ENCODE peak calls at places on chromosomes 1 and 21, in five cellular contexts. One of them, this sample, is unnamed.

GRCh38 chr1:228337031-228337564 is 69.5 kb downstream of the TRIM11 start:
- DNase-seq in HCT116: no peak
- DNase-seq in GM12878: no peak
- DNase-seq in HepG2: no peak
- DNase-seq in K562: no peak
- DNase-seq in this sample: no peak

GRCh38 chr1:55040083-55040952 is 970 bp downstream of the PCSK9 start:
- DNase-seq in HCT116: no peak
- DNase-seq in GM12878: no peak
- DNase-seq in HepG2: no peak
- DNase-seq in K562: peak
- DNase-seq in this sample: no peak

GRCh38 chr1:73627723-73628122 is 570.3 kb downstream of the LRRIQ3 start:
- DNase-seq in GM12878: no peak
- DNase-seq in HepG2: no peak
- DNase-seq in K562: no peak
- DNase-seq in HCT116: no peak
- DNase-seq in this sample: no peak

GRCh38 chr1:245721488-245721887 is 566.7 kb downstream of the KIF26B start:
- DNase-seq in HCT116: no peak
- DNase-seq in HepG2: no peak
- DNase-seq in K562: no peak
- DNase-seq in GM12878: no peak
- DNase-seq in this sample: no peak

GRCh38 chr1:91282695-91283420 is 121.8 kb downstream of the HFM1 start:
- DNase-seq in HepG2: peak
- DNase-seq in GM12878: peak
- DNase-seq in K562: peak
- DNase-seq in HCT116: peak
- DNase-seq in this sample: peak

GRCh38 chr1:37429038-37429437 is 45.3 kb upstream of the ZC3H12A start:
- DNase-seq in K562: no peak
- DNase-seq in HCT116: no peak
- DNase-seq in GM12878: no peak
- DNase-seq in HepG2: no peak
- DNase-seq in this sample: no peak

GRCh38 chr1:103191327-103191726 is 83.0 kb upstream of the COL11A1 start:
- DNase-seq in K562: no peak
- DNase-seq in GM12878: no peak
- DNase-seq in HCT116: no peak
- DNase-seq in HepG2: no peak
- DNase-seq in this sample: no peak

GRCh38 chr1:101257500-101258325 is 20.9 kb downstream of the S1PR1 start:
- DNase-seq in HepG2: peak
- DNase-seq in K562: peak
- DNase-seq in HCT116: no peak
- DNase-seq in GM12878: peak
- DNase-seq in this sample: no peak

GRCh38 chr1:156648951-156649350 is 7.0 kb downstream of the BCAN start:
- DNase-seq in K562: no peak
- DNase-seq in HepG2: no peak
- DNase-seq in GM12878: no peak
- DNase-seq in HCT116: no peak
- DNase-seq in this sample: no peak

GRCh38 chr1:20498116-20498515 is 9.8 kb downstream of the MUL1 start:
- DNase-seq in HCT116: no peak
- DNase-seq in K562: no peak
- DNase-seq in GM12878: no peak
- DNase-seq in HepG2: no peak
- DNase-seq in this sample: no peak

GRCh38 chr1:20974069-20974468 is 187.0 kb upstream of the HP1BP3 start:
- DNase-seq in HCT116: no peak
- DNase-seq in K562: no peak
- DNase-seq in HepG2: no peak
- DNase-seq in GM12878: no peak
- DNase-seq in this sample: no peak

GRCh38 chr1:112375701-112376100 is 20.3 kb upstream of the CTTNBP2NL start:
- DNase-seq in HepG2: no peak
- DNase-seq in HCT116: no peak
- DNase-seq in K562: no peak
- DNase-seq in GM12878: no peak
- DNase-seq in this sample: no peak

GRCh38 chr1:167544447-167544846 is 9.1 kb downstream of the CREG1 start:
- DNase-seq in K562: no peak
- DNase-seq in HepG2: no peak
- DNase-seq in HCT116: no peak
- DNase-seq in GM12878: no peak
- DNase-seq in this sample: no peak

GRCh38 chr21:35266546-35266945 is 217.4 kb upstream of the RUNX1 start:
- DNase-seq in HCT116: no peak
- DNase-seq in K562: no peak
- DNase-seq in GM12878: no peak
- DNase-seq in HepG2: no peak
- DNase-seq in this sample: no peak

GRCh38 chr1:17109897-17110554 is 9.2 kb downstream of the PADI2 start:
- DNase-seq in HCT116: no peak
- DNase-seq in K562: no peak
- DNase-seq in GM12878: no peak
- DNase-seq in HepG2: no peak
- DNase-seq in this sample: no peak

GRCh38 chr1:221884821-221885220 is 142.9 kb upstream of the DUSP10 start:
- DNase-seq in K562: no peak
- DNase-seq in GM12878: no peak
- DNase-seq in HCT116: no peak
- DNase-seq in HepG2: no peak
- DNase-seq in this sample: no peak

GRCh38 chr1:101111461-101111860 is 85.9 kb upstream of the DPH5 start:
- DNase-seq in GM12878: no peak
- DNase-seq in HCT116: no peak
- DNase-seq in HepG2: no peak
- DNase-seq in K562: no peak
- DNase-seq in this sample: no peak

GRCh38 chr1:2294661-2295060 is 66.5 kb downstream of the SKI start:
- DNase-seq in HCT116: no peak
- DNase-seq in GM12878: no peak
- DNase-seq in HepG2: no peak
- DNase-seq in K562: no peak
- DNase-seq in this sample: no peak

GRCh38 chr1:44013949-44014348 is 17.3 kb downstream of the SLC6A9 start:
- DNase-seq in HepG2: no peak
- DNase-seq in K562: no peak
- DNase-seq in HCT116: no peak
- DNase-seq in GM12878: no peak
- DNase-seq in this sample: no peak

GRCh38 chr1:228782662-228783414 is 47.6 kb downstream of the RHOU start:
- DNase-seq in HCT116: no peak
- DNase-seq in GM12878: no peak
- DNase-seq in K562: no peak
- DNase-seq in HepG2: peak
- DNase-seq in this sample: no peak

GRCh38 chr1:206839857-206840256 is 25.6 kb upstream of the IL20 start:
- DNase-seq in HepG2: no peak
- DNase-seq in HCT116: no peak
- DNase-seq in K562: no peak
- DNase-seq in GM12878: no peak
- DNase-seq in this sample: no peak

GRCh38 chr1:158998781-158999161 is 10.9 kb upstream of the IFI16 start:
- DNase-seq in GM12878: peak
- DNase-seq in HepG2: peak
- DNase-seq in HCT116: peak
- DNase-seq in K562: peak
- DNase-seq in this sample: no peak

GRCh38 chr1:44263191-44263944 is 50.1 kb downstream of the DMAP1 start:
- DNase-seq in HepG2: no peak
- DNase-seq in K562: no peak
- DNase-seq in GM12878: no peak
- DNase-seq in HCT116: no peak
- DNase-seq in this sample: no peak

GRCh38 chr1:204307334-204307883 is 52.3 kb downstream of the PLEKHA6 start:
- DNase-seq in GM12878: no peak
- DNase-seq in HepG2: no peak
- DNase-seq in HCT116: no peak
- DNase-seq in K562: no peak
- DNase-seq in this sample: no peak

GRCh38 chr1:12230549-12231275 is 882 bp downstream of the VPS13D start:
- DNase-seq in GM12878: no peak
- DNase-seq in HepG2: peak
- DNase-seq in K562: peak
- DNase-seq in HCT116: no peak
- DNase-seq in this sample: no peak

GRCh38 chr1:185108324-185108723 is 48.4 kb downstream of the TRMT1L start:
- DNase-seq in HepG2: no peak
- DNase-seq in K562: no peak
- DNase-seq in GM12878: no peak
- DNase-seq in HCT116: no peak
- DNase-seq in this sample: no peak

GRCh38 chr21:42991992-42992740 is 17.8 kb downstream of the PKNOX1 start:
- DNase-seq in HepG2: no peak
- DNase-seq in GM12878: no peak
- DNase-seq in K562: peak
- DNase-seq in HCT116: no peak
- DNase-seq in this sample: no peak

DNA sequence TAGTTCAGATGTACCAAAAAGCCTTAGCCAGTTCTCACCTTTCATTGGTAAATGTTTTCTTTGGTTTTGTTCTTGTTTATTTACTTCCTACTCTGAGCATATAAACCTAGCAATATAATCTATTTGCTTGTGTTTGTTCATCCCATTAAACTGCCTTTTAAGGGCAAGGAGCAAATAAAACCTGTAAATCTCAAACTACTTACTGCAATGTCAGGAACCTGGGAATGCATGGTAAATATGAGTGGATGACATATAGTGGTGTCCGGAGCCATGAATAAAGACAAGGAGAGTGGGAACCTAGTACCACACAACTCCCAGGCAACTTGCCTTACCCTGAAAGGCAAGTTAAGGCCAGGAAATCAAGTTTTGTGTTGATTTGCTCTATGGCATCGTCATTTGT is 1133.8 kb upstream of the NCAM2 start:
- DNase-seq in K562: no peak
- DNase-seq in HepG2: no peak
- DNase-seq in GM12878: no peak
- DNase-seq in HCT116: no peak
- DNase-seq in this sample: no peak
- TF ChIP-seq SRF in K562: no peak
- TF ChIP-seq SRF in HepG2: no peak
- TF ChIP-seq SRF in GM12878: no peak
- TF ChIP-seq SRF in HCT116: no peak
- TF ChIP-seq SRF in this sample: no peak

GRCh38 chr1:77222496-77222895 is 3.3 kb upstream of the PIGK start:
- DNase-seq in HepG2: no peak
- DNase-seq in HCT116: no peak
- DNase-seq in K562: no peak
- DNase-seq in GM12878: no peak
- DNase-seq in this sample: no peak

GRCh38 chr1:77220687-77221463 is 1.6 kb upstream of the PIGK start:
- DNase-seq in K562: no peak
- DNase-seq in GM12878: no peak
- DNase-seq in HepG2: no peak
- DNase-seq in HCT116: no peak
- DNase-seq in this sample: no peak

GRCh38 chr1:77219166-77219887 is at the start of gene PIGK:
- DNase-seq in GM12878: peak
- DNase-seq in K562: peak
- DNase-seq in HCT116: peak
- DNase-seq in HepG2: peak
- DNase-seq in this sample: peak

DNA sequence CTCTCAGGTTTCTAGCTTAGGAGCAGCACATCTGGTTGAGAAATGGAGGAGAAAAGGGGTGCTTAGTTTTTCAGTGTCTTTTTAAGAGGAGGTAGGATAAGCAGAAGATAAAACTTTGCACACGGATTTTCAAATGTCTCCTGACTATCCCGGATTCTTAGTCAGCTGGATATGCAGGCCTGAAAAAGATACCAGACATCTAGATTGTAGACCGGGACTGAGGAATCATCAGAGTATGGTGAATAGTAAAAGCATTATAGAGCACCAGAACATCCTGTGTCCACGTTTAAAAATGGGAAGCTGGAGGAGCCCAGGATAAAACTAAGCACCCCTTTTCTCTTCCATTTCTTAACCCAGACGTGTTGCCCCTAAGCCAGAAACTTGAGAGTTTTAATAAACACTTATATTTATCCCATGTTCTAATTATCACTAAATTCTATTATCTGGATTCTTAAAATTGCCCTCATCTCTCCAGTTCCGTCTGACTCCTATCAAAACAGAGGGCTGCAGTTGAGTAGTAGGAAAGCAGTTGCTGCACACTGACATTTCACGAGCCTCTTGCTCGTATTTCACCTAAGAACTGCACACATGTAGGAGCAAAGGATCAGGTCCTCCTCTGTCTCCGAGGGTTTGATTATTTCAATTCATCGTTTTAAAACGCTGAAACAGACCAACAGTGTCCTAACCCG is 609 bp downstream of the PIGK start:
- DNase-seq in HepG2: no peak
- DNase-seq in K562: no peak
- DNase-seq in HCT116: no peak
- DNase-seq in GM12878: no peak
- DNase-seq in this sample: no peak
- TF ChIP-seq SRF in HepG2: no peak
- TF ChIP-seq SRF in K562: no peak
- TF ChIP-seq SRF in HCT116: no peak
- TF ChIP-seq SRF in GM12878: no peak
- TF ChIP-seq SRF in this sample: no peak

DNA sequence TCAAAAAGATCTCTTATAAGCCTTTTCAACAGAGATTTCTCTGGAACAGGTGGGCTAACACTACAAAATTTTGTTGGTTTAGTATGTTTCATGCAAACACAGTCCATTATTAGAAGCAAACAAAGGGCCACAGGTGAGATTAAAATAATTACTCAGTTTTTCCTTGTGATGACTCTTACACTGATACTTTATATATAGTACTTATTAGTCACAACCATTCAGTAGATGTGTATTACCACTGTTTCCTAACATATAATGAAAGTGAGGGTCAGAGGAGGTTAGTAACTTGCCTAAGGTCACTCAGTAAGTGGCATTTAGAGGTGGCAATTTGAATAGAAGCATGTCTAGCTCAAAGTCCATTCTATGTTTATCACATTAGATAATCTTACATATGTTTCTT is 44.2 kb downstream of the CYYR1 start:
- DNase-seq in K562: no peak
- DNase-seq in HepG2: no peak
- DNase-seq in HCT116: no peak
- DNase-seq in GM12878: no peak
- DNase-seq in this sample: no peak
- TF ChIP-seq SRF in K562: no peak
- TF ChIP-seq SRF in HepG2: no peak
- TF ChIP-seq SRF in HCT116: no peak
- TF ChIP-seq SRF in GM12878: no peak
- TF ChIP-seq SRF in this sample: no peak

DNA sequence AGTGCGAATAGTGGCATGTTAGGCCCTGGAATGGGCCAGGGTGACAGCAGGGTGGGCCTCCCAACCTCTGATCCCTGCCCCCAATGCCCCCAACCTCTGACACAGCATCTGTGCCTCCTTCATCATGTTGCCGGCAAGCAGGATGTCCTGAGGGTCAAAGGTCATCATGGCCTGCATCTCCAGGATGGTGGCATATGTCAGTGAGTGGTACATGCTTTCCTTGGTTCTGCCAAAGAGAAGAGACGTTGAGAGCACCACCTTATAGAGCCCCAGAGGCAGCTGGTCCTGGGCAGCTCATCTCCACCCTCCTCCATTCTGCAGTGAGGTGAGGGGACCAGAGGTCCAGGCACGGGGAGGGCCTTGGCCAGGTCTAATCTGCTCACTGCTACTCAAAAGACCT is 17.6 kb downstream of the TTC39A start:
- DNase-seq in HCT116: no peak
- DNase-seq in HepG2: no peak
- DNase-seq in GM12878: no peak
- DNase-seq in K562: no peak
- DNase-seq in this sample: no peak
- TF ChIP-seq SRF in HCT116: no peak
- TF ChIP-seq SRF in HepG2: no peak
- TF ChIP-seq SRF in GM12878: no peak
- TF ChIP-seq SRF in K562: no peak
- TF ChIP-seq SRF in this sample: no peak